ENCODE peak calls at places on chromosomes 1 and 21, in six cellular contexts. One of them, this sample, is unnamed.

GRCh38 chr1:211632808-211633522 is 42.5 kb downstream of the NEK2 start:
- DNase-seq in GM04503: no peak
- DNase-seq in ascending aorta: no peak
- DNase-seq in Calu3: no peak
- DNase-seq in T-cell: no peak
- DNase-seq in AG04450: peak
- DNase-seq in this sample: no peak

GRCh38 chr1:22636927-22637326 is 499 bp downstream of the C1QA start:
- DNase-seq in GM04503: no peak
- DNase-seq in ascending aorta: no peak
- DNase-seq in Calu3: no peak
- DNase-seq in T-cell: no peak
- DNase-seq in AG04450: no peak
- DNase-seq in this sample: peak

GRCh38 chr21:18060402-18060801 is 184.2 kb upstream of the CHODL start:
- DNase-seq in GM04503: no peak
- DNase-seq in ascending aorta: no peak
- DNase-seq in Calu3: no peak
- DNase-seq in T-cell: no peak
- DNase-seq in AG04450: no peak
- DNase-seq in this sample: no peak

GRCh38 chr1:91346824-91347223 is 57.8 kb downstream of the HFM1 start:
- DNase-seq in GM04503: no peak
- DNase-seq in ascending aorta: no peak
- DNase-seq in Calu3: no peak
- DNase-seq in T-cell: no peak
- DNase-seq in AG04450: no peak
- DNase-seq in this sample: no peak

GRCh38 chr1:902802-903201 is 20.9 kb upstream of the SAMD11 start:
- DNase-seq in GM04503: no peak
- DNase-seq in ascending aorta: no peak
- DNase-seq in Calu3: no peak
- DNase-seq in T-cell: no peak
- DNase-seq in AG04450: no peak
- DNase-seq in this sample: no peak

GRCh38 chr1:172005856-172006255 is 164.6 kb downstream of the DNM3 start:
- DNase-seq in GM04503: no peak
- DNase-seq in ascending aorta: no peak
- DNase-seq in Calu3: peak
- DNase-seq in T-cell: no peak
- DNase-seq in AG04450: no peak
- DNase-seq in this sample: peak

GRCh38 chr21:38056481-38056880 is 140.2 kb upstream of the KCNJ6 start:
- DNase-seq in GM04503: no peak
- DNase-seq in ascending aorta: no peak
- DNase-seq in Calu3: no peak
- DNase-seq in T-cell: no peak
- DNase-seq in AG04450: no peak
- DNase-seq in this sample: no peak

GRCh38 chr1:115189814-115190541 is 100.7 kb upstream of the TSPAN2 start:
- DNase-seq in GM04503: peak
- DNase-seq in ascending aorta: no peak
- DNase-seq in Calu3: no peak
- DNase-seq in T-cell: no peak
- DNase-seq in AG04450: peak
- DNase-seq in this sample: no peak

GRCh38 chr1:61865646-61866220 is 123.5 kb downstream of the PATJ start:
- DNase-seq in GM04503: no peak
- DNase-seq in ascending aorta: no peak
- DNase-seq in Calu3: no peak
- DNase-seq in T-cell: no peak
- DNase-seq in AG04450: no peak
- DNase-seq in this sample: no peak

GRCh38 chr1:231591466-231591865 is 35.1 kb upstream of the DISC1 start:
- DNase-seq in GM04503: no peak
- DNase-seq in ascending aorta: no peak
- DNase-seq in Calu3: no peak
- DNase-seq in T-cell: no peak
- DNase-seq in AG04450: no peak
- DNase-seq in this sample: no peak

GRCh38 chr21:35226960-35227741 is 178.0 kb upstream of the RUNX1 start:
- DNase-seq in GM04503: no peak
- DNase-seq in ascending aorta: no peak
- DNase-seq in Calu3: no peak
- DNase-seq in T-cell: peak
- DNase-seq in AG04450: no peak
- DNase-seq in this sample: peak

GRCh38 chr1:15681346-15682290 is 2.5 kb upstream of the PLEKHM2 start:
- DNase-seq in GM04503: no peak
- DNase-seq in ascending aorta: no peak
- DNase-seq in Calu3: no peak
- DNase-seq in T-cell: no peak
- DNase-seq in AG04450: no peak
- DNase-seq in this sample: peak

GRCh38 chr1:62180649-62181048 is 14.0 kb upstream of the L1TD1 start:
- DNase-seq in GM04503: no peak
- DNase-seq in ascending aorta: no peak
- DNase-seq in Calu3: peak
- DNase-seq in T-cell: no peak
- DNase-seq in AG04450: no peak
- DNase-seq in this sample: peak

GRCh38 chr1:11653101-11653601 is 1.1 kb downstream of the FBXO2 start:
- DNase-seq in GM04503: no peak
- DNase-seq in ascending aorta: no peak
- DNase-seq in Calu3: peak
- DNase-seq in T-cell: no peak
- DNase-seq in AG04450: no peak
- DNase-seq in this sample: peak

GRCh38 chr1:35807614-35808375 is at the start of gene AGO4:
- DNase-seq in GM04503: peak
- DNase-seq in ascending aorta: peak
- DNase-seq in Calu3: peak
- DNase-seq in T-cell: peak
- DNase-seq in AG04450: no peak
- DNase-seq in this sample: peak

GRCh38 chr1:212557739-212558664 is 50.6 kb upstream of the ATF3 start:
- DNase-seq in GM04503: no peak
- DNase-seq in ascending aorta: no peak
- DNase-seq in Calu3: peak
- DNase-seq in T-cell: no peak
- DNase-seq in AG04450: no peak
- DNase-seq in this sample: peak

GRCh38 chr1:15949453-15950245 is 26.3 kb downstream of the ZBTB17 start:
- DNase-seq in GM04503: peak
- DNase-seq in ascending aorta: peak
- DNase-seq in Calu3: no peak
- DNase-seq in T-cell: peak
- DNase-seq in AG04450: peak
- DNase-seq in this sample: peak

GRCh38 chr1:52662645-52663313 is 29.8 kb downstream of the SHISAL2A start:
- DNase-seq in GM04503: no peak
- DNase-seq in ascending aorta: no peak
- DNase-seq in Calu3: peak
- DNase-seq in T-cell: no peak
- DNase-seq in AG04450: no peak
- DNase-seq in this sample: no peak

This sample was measured in small intestine.